ENCODE peak calls at places on chromosomes 3 and 15, in nine cellular contexts. A is EH, E is RPMI8226, U is T-helper 17 cell, D is astrocyte of the spinal cord, R is epithelial cell of prostate, H is left lung, N is SHP77, J is NCI-H2107. Q is an unnamed sample.

GRCh38 chr15:74838117-74838516 is 4.8 kb downstream of the ULK3 start:
- DNase-seq in A (no peak), E (no peak), U (no peak), D (no peak), R (no peak), H (no peak), N (no peak), J (no peak), Q (no peak)

GRCh38 chr15:91338763-91339162 is 238.7 kb downstream of the SV2B start:
- DNase-seq in A (peak), E (peak), U (no peak), D (peak), R (no peak), H (no peak), N (no peak), J (no peak), Q (no peak)

GRCh38 chr15:89494941-89495637 is 1.3 kb downstream of the RHCG start:
- DNase-seq in A (peak), E (peak), U (no peak), D (no peak), R (no peak), H (no peak), N (no peak), J (no peak), Q (no peak)

GRCh38 chr15:82850731-82851130 is 41.3 kb downstream of the WHAMM start:
- DNase-seq in A (no peak), E (no peak), U (no peak), D (no peak), R (no peak), H (no peak), N (no peak), J (no peak), Q (no peak)

GRCh38 chr3:146250449-146251382 is at the start of gene PLSCR4:
- DNase-seq in A (peak), E (peak), U (no peak), D (peak), R (no peak), H (peak), N (peak), J (no peak), Q (peak)

GRCh38 chr3:106750092-106750491 is 627.1 kb upstream of the CCDC54 start:
- DNase-seq in A (no peak), E (no peak), U (no peak), D (no peak), R (no peak), H (no peak), N (no peak), J (no peak), Q (no peak)

GRCh38 chr15:89647191-89647851 is 7.9 kb downstream of the KIF7 start:
- DNase-seq in A (peak), E (peak), U (peak), D (peak), R (no peak), H (peak), N (peak), J (no peak), Q (no peak)

GRCh38 chr3:19173945-19174344 is 25.6 kb downstream of the KCNH8 start:
- DNase-seq in A (no peak), E (no peak), U (no peak), D (no peak), R (no peak), H (no peak), N (no peak), J (no peak), Q (no peak)

GRCh38 chr15:81301815-81302399 is 22.0 kb downstream of the STARD5 start:
- DNase-seq in A (no peak), E (peak), U (no peak), D (no peak), R (no peak), H (peak), N (no peak), J (no peak), Q (no peak)